ENCODE peak calls at places on chromosomes 16 and 17, in four cellular contexts. One of them, this sample, is unnamed.

GRCh38 chr17:59853168-59853918 is 39.4 kb downstream of the TUBD1 start:
- DNase-seq in GM12878: no peak
- DNase-seq in IMR-90: peak; percentile 100
- DNase-seq in K562: peak; percentile 68
- DNase-seq in this sample: peak; percentile 86

GRCh38 chr16:89268987-89269735 is 51.7 kb downstream of the ZNF778 start:
- DNase-seq in GM12878: no peak
- DNase-seq in IMR-90: peak; percentile 50
- DNase-seq in K562: no peak
- DNase-seq in this sample: no peak

GRCh38 chr16:48687421-48688038 is 77.5 kb upstream of the N4BP1 start:
- DNase-seq in GM12878: peak; percentile 13
- DNase-seq in IMR-90: peak; percentile 67
- DNase-seq in K562: peak; percentile 71
- DNase-seq in this sample: peak; percentile 70

GRCh38 chr17:1298616-1299015 is 19.2 kb downstream of the TRARG1 start:
- DNase-seq in GM12878: no peak
- DNase-seq in IMR-90: no peak
- DNase-seq in K562: peak; percentile 42
- DNase-seq in this sample: no peak

GRCh38 chr17:44793885-44794698 is 35.3 kb downstream of the ADAM11 start:
- DNase-seq in GM12878: no peak
- DNase-seq in IMR-90: no peak
- DNase-seq in K562: no peak
- DNase-seq in this sample: no peak

GRCh38 chr16:85337910-85338637 is 225.8 kb upstream of the CIBAR2 start:
- DNase-seq in GM12878: no peak
- DNase-seq in IMR-90: no peak
- DNase-seq in K562: no peak
- DNase-seq in this sample: no peak

GRCh38 chr17:81846743-81847689 is 12.2 kb upstream of the PPP1R27 start:
- DNase-seq in GM12878: no peak
- DNase-seq in IMR-90: no peak
- DNase-seq in K562: no peak
- DNase-seq in this sample: no peak

GRCh38 chr17:652310-652709 is 62.3 kb downstream of the VPS53 start:
- DNase-seq in GM12878: no peak
- DNase-seq in IMR-90: no peak
- DNase-seq in K562: no peak
- DNase-seq in this sample: no peak

GRCh38 chr16:81198635-81199034 is 39.9 kb upstream of the BCO1 start:
- DNase-seq in GM12878: no peak
- DNase-seq in IMR-90: no peak
- DNase-seq in K562: peak; percentile 31
- DNase-seq in this sample: no peak

GRCh38 chr17:8057691-8058114 is 18.8 kb downstream of the ALOX15B start:
- DNase-seq in GM12878: peak; percentile 45
- DNase-seq in IMR-90: peak; percentile 75
- DNase-seq in K562: peak; percentile 52
- DNase-seq in this sample: peak; percentile 97

GRCh38 chr16:10552998-10553491 is 27.4 kb downstream of the EMP2 start:
- DNase-seq in GM12878: peak; percentile 49
- DNase-seq in IMR-90: no peak
- DNase-seq in K562: peak; percentile 95
- DNase-seq in this sample: peak; percentile 60

GRCh38 chr16:5709889-5710288 is 612.3 kb upstream of the EEF2KMT start:
- DNase-seq in GM12878: no peak
- DNase-seq in IMR-90: peak; percentile 0
- DNase-seq in K562: no peak
- DNase-seq in this sample: no peak

GRCh38 chr17:44902135-44902760 is 3.0 kb upstream of the EFTUD2 start:
- DNase-seq in GM12878: no peak
- DNase-seq in IMR-90: no peak
- DNase-seq in K562: no peak
- DNase-seq in this sample: no peak

GRCh38 chr16:56632160-56632847 is at the start of gene MT1M:
- DNase-seq in GM12878: no peak
- DNase-seq in IMR-90: no peak
- DNase-seq in K562: no peak
- DNase-seq in this sample: no peak

GRCh38 chr17:10614536-10615155 is 42.5 kb downstream of the MYH3 start:
- DNase-seq in GM12878: no peak
- DNase-seq in IMR-90: peak; percentile 51
- DNase-seq in K562: peak; percentile 25
- DNase-seq in this sample: peak; percentile 77

GRCh38 chr16:1288813-1289479 is 20.5 kb upstream of the UBE2I start:
- DNase-seq in GM12878: no peak
- DNase-seq in IMR-90: no peak
- DNase-seq in K562: peak; percentile 51
- DNase-seq in this sample: no peak

GRCh38 chr17:13563916-13564315 is 37.8 kb downstream of the HS3ST3A1 start:
- DNase-seq in GM12878: no peak
- DNase-seq in IMR-90: no peak
- DNase-seq in K562: no peak
- DNase-seq in this sample: no peak

GRCh38 chr17:41527076-41528023 is 758 bp downstream of the KRT19 start:
- DNase-seq in GM12878: no peak
- DNase-seq in IMR-90: no peak
- DNase-seq in K562: peak; percentile 73
- DNase-seq in this sample: no peak

GRCh38 chr17:75078097-75079022 is 9.4 kb upstream of the SLC16A5 start:
- DNase-seq in GM12878: peak; percentile 40
- DNase-seq in IMR-90: peak; percentile 78
- DNase-seq in K562: no peak
- DNase-seq in this sample: peak; percentile 55

GRCh38 chr16:9119795-9120194 is 28.4 kb downstream of the HAPSTR1 start:
- DNase-seq in GM12878: no peak
- DNase-seq in IMR-90: peak; percentile 84
- DNase-seq in K562: no peak
- DNase-seq in this sample: no peak

GRCh38 chr17:2025622-2026309 is 632 bp upstream of the RTN4RL1 start:
- DNase-seq in GM12878: no peak
- DNase-seq in IMR-90: peak; percentile 57
- DNase-seq in K562: peak; percentile 52
- DNase-seq in this sample: peak; percentile 97

GRCh38 chr17:14845562-14846335 is 419.4 kb downstream of the PMP22 start:
- DNase-seq in GM12878: no peak
- DNase-seq in IMR-90: peak; percentile 18
- DNase-seq in K562: no peak
- DNase-seq in this sample: no peak

GRCh38 chr16:17314148-17314547 is 156.6 kb downstream of the XYLT1 start:
- DNase-seq in GM12878: no peak
- DNase-seq in IMR-90: no peak
- DNase-seq in K562: no peak
- DNase-seq in this sample: no peak

GRCh38 chr16:75555213-75555706 is 792 bp downstream of the TMEM231 start:
- DNase-seq in GM12878: no peak
- DNase-seq in IMR-90: peak; percentile 86
- DNase-seq in K562: peak; percentile 89
- DNase-seq in this sample: peak; percentile 94
- TF ChIP-seq ELK1 in GM12878: no peak
- TF ChIP-seq ELK1 in IMR-90: no peak
- TF ChIP-seq ELK1 in K562: no peak
- TF ChIP-seq ELK1 in this sample: no peak

GRCh38 chr16:3070608-3071111 is 5.2 kb downstream of the IL32 start:
- DNase-seq in GM12878: no peak
- DNase-seq in IMR-90: no peak
- DNase-seq in K562: no peak
- DNase-seq in this sample: no peak

GRCh38 chr16:3073448-3073847 is 8.0 kb downstream of the IL32 start:
- DNase-seq in GM12878: no peak
- DNase-seq in IMR-90: no peak
- DNase-seq in K562: no peak
- DNase-seq in this sample: no peak

GRCh38 chr16:3076577-3076976 is 11.1 kb downstream of the IL32 start:
- DNase-seq in GM12878: no peak
- DNase-seq in IMR-90: no peak
- DNase-seq in K562: peak; percentile 3
- DNase-seq in this sample: no peak

GRCh38 chr16:3071655-3072054 is 6.2 kb downstream of the IL32 start:
- DNase-seq in GM12878: no peak
- DNase-seq in IMR-90: no peak
- DNase-seq in K562: no peak
- DNase-seq in this sample: no peak

GRCh38 chr16:3074860-3075545 is 9.6 kb downstream of the IL32 start:
- DNase-seq in GM12878: peak; percentile 69
- DNase-seq in IMR-90: no peak
- DNase-seq in K562: peak; percentile 17
- DNase-seq in this sample: no peak
- TF ChIP-seq ELK1 in GM12878: no peak
- TF ChIP-seq ELK1 in IMR-90: no peak
- TF ChIP-seq ELK1 in K562: no peak
- TF ChIP-seq ELK1 in this sample: no peak

GRCh38 chr16:23920899-23921298 is 85.1 kb downstream of the PRKCB start:
- DNase-seq in GM12878: no peak
- DNase-seq in IMR-90: no peak
- DNase-seq in K562: no peak
- DNase-seq in this sample: no peak
- TF ChIP-seq ELK1 in GM12878: no peak
- TF ChIP-seq ELK1 in IMR-90: no peak
- TF ChIP-seq ELK1 in K562: no peak
- TF ChIP-seq ELK1 in this sample: no peak

GRCh38 chr16:51648521-51648920 is 497.5 kb upstream of the SALL1 start:
- DNase-seq in GM12878: no peak
- DNase-seq in IMR-90: no peak
- DNase-seq in K562: no peak
- DNase-seq in this sample: no peak

GRCh38 chr16:51651061-51651466 is 500.0 kb upstream of the SALL1 start:
- DNase-seq in GM12878: no peak
- DNase-seq in IMR-90: no peak
- DNase-seq in K562: no peak
- DNase-seq in this sample: no peak
- TF ChIP-seq ELK1 in GM12878: no peak
- TF ChIP-seq ELK1 in IMR-90: no peak
- TF ChIP-seq ELK1 in K562: no peak
- TF ChIP-seq ELK1 in this sample: no peak

GRCh38 chr16:86884256-86884655 is 305.9 kb downstream of the FOXL1 start:
- DNase-seq in GM12878: no peak
- DNase-seq in IMR-90: no peak
- DNase-seq in K562: no peak
- DNase-seq in this sample: no peak
- TF ChIP-seq ELK1 in GM12878: no peak
- TF ChIP-seq ELK1 in IMR-90: no peak
- TF ChIP-seq ELK1 in K562: no peak
- TF ChIP-seq ELK1 in this sample: no peak

This sample was measured in A549.